ENCODE peak calls at places on chromosome 2, in nine cellular contexts. N, D, Y, T, X, L, P, Q and A are unnamed samples.

GRCh38 chr2:239355724-239356123 is 45.1 kb downstream of the HDAC4 start:
- DNase-seq in Y (no peak), N (no peak), P (no peak), Q (no peak), D (no peak), L (no peak), T (no peak), X (peak; percentile 35), A (no peak)

GRCh38 chr2:26461601-26462023 is 16.3 kb downstream of the OTOF start:
- DNase-seq in L (no peak), X (no peak), P (no peak), Y (no peak), Q (no peak), N (no peak), D (no peak), T (no peak), A (no peak)

GRCh38 chr2:121649402-121649651 is at the start of gene CLASP1:
- DNase-seq in D (peak; percentile 96), Q (peak; percentile 97), P (peak; percentile 97), N (peak; percentile 92), X (peak; percentile 97), Y (peak; percentile 95), L (peak; percentile 99), T (peak; percentile 88), A (peak; percentile 98)

GRCh38 chr2:20618886-20619521 is 31.9 kb downstream of the HS1BP3 start:
- DNase-seq in L (no peak), N (no peak), D (peak; percentile 24), T (no peak), Q (peak; percentile 10), P (no peak), X (no peak), Y (no peak), A (peak; percentile 66)

GRCh38 chr2:54880428-54880827 is 157.0 kb downstream of the EML6 start:
- DNase-seq in X (no peak), P (no peak), N (no peak), D (no peak), Q (no peak), T (no peak), L (no peak), Y (no peak), A (no peak)

GRCh38 chr2:104855174-104856085 is 1.5 kb downstream of the POU3F3 start:
- DNase-seq in Q (no peak), N (peak; percentile 58), L (no peak), D (no peak), T (no peak), P (no peak), Y (no peak), X (no peak), A (no peak)

GRCh38 chr2:120396519-120397361 is 50.8 kb downstream of the INHBB start:
- DNase-seq in Q (no peak), N (no peak), D (peak; percentile 20), L (no peak), X (no peak), P (no peak), T (no peak), Y (no peak), A (peak; percentile 48)

GRCh38 chr2:238791345-238791744 is 56.5 kb upstream of the TWIST2 start:
- DNase-seq in X (no peak), D (no peak), T (no peak), P (no peak), N (no peak), Q (no peak), L (no peak), Y (no peak), A (no peak)

GRCh38 chr2:42314892-42315468 is 46.0 kb downstream of the COX7A2L start:
- DNase-seq in X (peak; percentile 96), L (peak; percentile 69), Q (no peak), Y (no peak), D (no peak), P (peak; percentile 94), N (no peak), T (no peak), A (no peak)

GRCh38 chr2:240196716-240197438 is 56.4 kb upstream of the OTOS start:
- DNase-seq in Y (no peak), N (no peak), Q (no peak), L (no peak), D (peak; percentile 20), P (no peak), T (no peak), X (no peak), A (peak; percentile 70)

GRCh38 chr2:235024951-235025773 is 73.3 kb downstream of the SH3BP4 start:
- DNase-seq in L (no peak), Y (no peak), N (no peak), X (no peak), D (no peak), P (no peak), Q (no peak), T (no peak), A (no peak)

GRCh38 chr2:128375454-128375853 is 56.8 kb upstream of the HS6ST1 start:
- DNase-seq in Q (no peak), L (no peak), P (no peak), D (peak; percentile 25), N (no peak), Y (no peak), T (no peak), X (no peak), A (peak; percentile 76)

GRCh38 chr2:239809391-239809790 is 215.8 kb downstream of the NDUFA10 start:
- DNase-seq in P (no peak), D (peak; percentile 22), Y (no peak), L (no peak), T (peak; percentile 8), Q (no peak), N (no peak), X (no peak), A (peak; percentile 64)

GRCh38 chr2:232592687-232593407 is 40.6 kb upstream of the EFHD1 start:
- DNase-seq in Q (no peak), Y (peak; percentile 59), L (peak; percentile 86), X (peak; percentile 82), N (no peak), D (no peak), P (peak; percentile 88), T (no peak), A (no peak)
- TF ChIP-seq CTCF in Q (no peak), Y (peak; percentile 50), L (no peak), X (no peak), N (no peak), D (no peak), P (no peak), T (no peak), A (no peak)

GRCh38 chr2:47602996-47603395 is 179.9 kb upstream of the MSH6 start:
- DNase-seq in D (no peak), L (no peak), X (peak; percentile 25), T (no peak), Q (no peak), Y (no peak), N (no peak), P (peak; percentile 44), A (no peak)

GRCh38 chr2:47599171-47599570 is 183.8 kb upstream of the MSH6 start:
- DNase-seq in P (no peak), Q (no peak), T (no peak), D (no peak), L (no peak), N (no peak), X (no peak), Y (no peak), A (no peak)

GRCh38 chr2:47598476-47598875 is 184.5 kb upstream of the MSH6 start:
- DNase-seq in N (no peak), L (no peak), P (no peak), D (no peak), T (no peak), X (no peak), Y (no peak), Q (no peak), A (no peak)

GRCh38 chr2:47606172-47606571 is 176.8 kb upstream of the MSH6 start:
- DNase-seq in L (no peak), X (no peak), T (no peak), Q (no peak), Y (no peak), P (no peak), D (no peak), N (no peak), A (no peak)

GRCh38 chr2:47601518-47602015 is 181.4 kb upstream of the MSH6 start:
- DNase-seq in X (no peak), L (no peak), N (no peak), Q (no peak), Y (no peak), D (no peak), T (no peak), P (no peak), A (no peak)
- TF ChIP-seq CTCF in X (no peak), L (no peak), N (no peak), Q (no peak), Y (no peak), D (no peak), T (no peak), P (no peak), A (no peak)

DNA sequence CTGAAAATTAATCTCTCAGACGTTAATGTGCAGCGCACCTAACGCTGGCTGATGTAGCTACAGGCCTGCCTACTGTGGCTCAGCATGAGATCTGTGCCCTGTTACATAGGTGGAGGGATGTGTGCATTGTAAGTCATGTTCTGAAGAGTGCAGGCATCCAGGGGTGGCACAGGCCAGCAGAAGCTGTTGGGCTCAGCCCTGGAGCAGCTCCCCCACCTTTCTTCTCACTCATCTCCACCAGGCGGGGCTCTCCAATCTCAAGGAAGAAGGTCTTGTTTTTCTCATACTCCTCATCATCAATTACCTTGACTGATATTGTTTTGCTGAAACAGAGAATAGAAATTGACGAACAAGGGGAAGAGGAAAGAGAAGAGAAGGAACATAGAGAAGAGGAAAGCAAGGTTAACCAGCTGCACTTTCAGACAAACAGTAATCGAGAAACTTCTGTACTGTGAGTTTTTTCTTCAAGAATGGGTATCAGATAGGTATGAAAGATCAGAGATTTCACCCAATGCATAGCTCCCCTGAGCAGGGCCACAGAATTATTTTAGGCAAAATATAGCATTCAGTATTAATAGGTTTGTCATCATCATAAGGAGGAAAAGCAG is 273.6 kb downstream of the SLC8A1 start:
- DNase-seq in T (no peak), D (no peak), N (no peak), L (no peak), X (no peak), Q (no peak), Y (no peak), P (no peak), A (no peak)
- TF ChIP-seq CTCF in T (no peak), D (no peak), N (no peak), L (no peak), X (no peak), Q (no peak), Y (no peak), P (no peak), A (no peak)

DNA sequence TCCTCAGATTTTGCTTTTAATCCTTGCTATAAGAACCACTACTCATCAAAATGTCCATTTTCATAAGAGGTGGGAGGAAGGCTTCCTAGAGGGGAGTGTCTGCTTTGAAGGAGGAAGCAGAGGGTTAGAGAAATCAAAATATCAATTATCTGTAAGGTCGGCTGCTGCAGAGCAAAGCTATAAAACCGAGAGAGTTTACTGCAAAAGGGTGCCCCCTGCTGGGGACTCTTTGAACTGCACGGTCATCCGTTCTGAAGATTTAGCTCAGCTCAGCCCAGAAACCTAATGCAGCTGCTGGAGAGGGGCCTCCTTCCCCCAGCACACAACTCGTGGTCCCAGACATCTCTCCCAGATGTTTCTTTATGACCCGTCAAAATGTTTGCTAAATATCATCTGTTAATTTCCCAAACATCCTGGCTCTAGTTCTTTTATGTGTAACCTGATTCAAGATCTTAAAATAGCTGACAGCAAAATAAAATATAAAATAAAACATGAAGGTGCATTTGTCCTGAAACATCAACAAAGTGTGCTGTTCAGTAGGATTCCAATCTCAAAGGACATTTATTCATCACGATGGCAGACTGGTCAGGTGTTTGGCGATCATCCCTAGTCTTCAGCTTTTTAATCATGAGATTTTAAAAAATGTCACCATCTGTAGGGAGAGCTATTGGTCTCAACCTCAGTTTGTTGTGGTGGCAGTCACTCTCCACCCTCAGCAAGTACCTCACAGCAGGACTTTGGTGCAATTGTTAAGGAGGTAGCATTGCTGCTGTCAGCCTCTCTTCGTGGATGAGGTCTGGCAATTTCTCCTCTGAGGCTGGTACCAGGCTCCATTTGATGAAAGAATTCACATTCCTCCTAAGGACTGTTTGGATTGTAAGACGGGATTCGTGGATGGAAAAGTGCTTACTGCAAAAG is 185.9 kb downstream of the MTX2 start:
- DNase-seq in T (peak; percentile 75), D (peak; percentile 87), P (peak; percentile 79), Y (peak; percentile 80), L (peak; percentile 46), X (peak; percentile 65), N (peak; percentile 98), Q (peak; percentile 72), A (peak; percentile 92)
- TF ChIP-seq CTCF in T (peak; percentile 100), D (no peak), P (peak; percentile 90), Y (peak; percentile 100), L (peak; percentile 86), X (peak; percentile 86), N (peak; percentile 94), Q (peak; percentile 96), A (peak; percentile 72)